ENCODE peak calls at places on chromosomes 1 and 21, in four cellular contexts. B, G, Z and W are unnamed samples.
A peak's percentile ranks its signal among the peaks of the same experiment; 100 is the strongest.

GRCh38 chr1:58437623-58438022 is 108.9 kb downstream of the OMA1 start:
- DNase-seq in B (no peak), G (no peak), Z (no peak), W (no peak)

GRCh38 chr21:33682992-33683627 is 40.8 kb downstream of the ITSN1 start:
- DNase-seq in B (peak; percentile 35), Z (peak; percentile 89), G (peak; percentile 3), W (peak; percentile 95)

GRCh38 chr1:50553921-50554320 is 130.7 kb upstream of the DMRTA2 start:
- DNase-seq in Z (no peak), G (no peak), B (no peak), W (peak; percentile 14)

GRCh38 chr1:186236921-186237320 is 138.1 kb downstream of the TPR start:
- DNase-seq in B (no peak), G (peak; percentile 62), Z (peak; percentile 68), W (peak; percentile 82)

GRCh38 chr1:180887841-180888240 is 24.9 kb upstream of the KIAA1614 start:
- DNase-seq in B (no peak), G (no peak), Z (no peak), W (no peak)

GRCh38 chr1:53341961-53342707 is 14.3 kb upstream of the LRP8 start:
- DNase-seq in G (no peak), B (no peak), Z (no peak), W (no peak)

GRCh38 chr21:33998809-33999208 is 74.6 kb upstream of the MRPS6 start:
- DNase-seq in B (no peak), Z (no peak), G (no peak), W (no peak)

GRCh38 chr1:60911980-60912692 is 170.2 kb upstream of the NFIA start:
- DNase-seq in G (no peak), B (no peak), Z (no peak), W (no peak)

GRCh38 chr1:150836129-150836773 is 28.2 kb upstream of the CTSK start:
- DNase-seq in G (no peak), Z (peak; percentile 28), B (no peak), W (peak; percentile 8)

GRCh38 chr1:159847231-159847630 is 15.2 kb downstream of the VSIG8 start:
- DNase-seq in Z (no peak), B (no peak), G (no peak), W (no peak)

GRCh38 chr1:62356257-62356835 is 37.1 kb upstream of the KANK4 start:
- DNase-seq in Z (peak; percentile 30), B (peak; percentile 7), G (peak; percentile 41), W (peak; percentile 79)

GRCh38 chr1:242477944-242478343 is 46.6 kb downstream of the PLD5 start:
- DNase-seq in Z (no peak), G (no peak), B (no peak), W (peak; percentile 3)

GRCh38 chr1:202149566-202149965 is 5.0 kb upstream of the ARL8A start:
- DNase-seq in B (no peak), G (no peak), Z (peak; percentile 42), W (no peak)

DNA sequence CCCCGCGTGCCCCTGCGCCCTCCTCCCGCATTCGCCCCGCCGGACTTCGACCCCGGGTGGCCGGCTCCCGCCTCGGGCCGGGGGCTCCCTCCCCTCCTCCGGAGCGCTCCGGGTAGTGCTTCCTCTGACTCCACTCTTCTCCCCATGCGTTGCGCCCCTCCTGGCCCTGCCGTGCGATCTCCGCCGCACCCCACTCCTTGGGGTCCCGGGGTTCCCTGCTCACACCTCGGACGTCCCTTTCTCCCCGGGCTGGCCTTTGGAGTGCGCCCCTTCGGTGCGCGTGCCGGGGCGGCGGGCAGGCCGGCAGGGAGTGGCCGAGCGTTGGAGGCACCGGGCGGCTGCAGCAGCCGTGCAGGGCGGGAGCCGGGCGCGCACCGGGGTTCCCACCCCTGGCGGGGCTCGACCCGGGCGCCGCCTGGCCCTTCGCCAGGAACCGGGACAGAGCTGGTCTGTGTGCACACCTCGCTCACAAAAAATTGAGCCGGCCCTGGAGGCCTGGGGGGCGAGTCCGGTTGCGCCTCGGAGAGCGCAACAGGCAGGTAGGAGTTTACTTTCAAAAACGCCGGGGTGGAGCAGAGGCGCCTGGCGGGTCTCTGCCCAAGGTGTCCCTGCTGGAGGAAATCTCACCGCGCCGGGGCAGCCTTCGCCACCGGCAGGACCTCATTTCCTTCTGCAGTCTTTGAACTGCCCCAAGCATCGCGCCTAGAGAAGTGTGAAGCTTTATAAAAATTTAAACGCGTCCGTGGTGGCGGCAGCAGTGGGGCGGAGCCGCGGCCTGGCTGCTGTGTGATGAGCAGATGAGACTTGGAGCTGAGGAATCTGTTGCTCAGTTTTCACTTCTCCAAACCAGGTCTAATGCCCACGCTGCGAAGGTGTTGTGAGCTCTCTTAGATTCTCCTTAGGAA is 650 bp downstream of the VANGL1 start:
- DNase-seq in Z (peak; percentile 37), B (peak; percentile 83), G (peak; percentile 32), W (peak; percentile 44)
- TF ChIP-seq CTCF in Z (no peak), B (no peak), G (peak; percentile 11), W (no peak)

GRCh38 chr1:102798718-102799117 is 309.6 kb downstream of the COL11A1 start:
- DNase-seq in B (no peak), G (no peak), Z (no peak), W (no peak)
- H3K4me3 ChIP-seq in B (no peak overlapping the region), G (no peak overlapping the region), Z (no peak overlapping the region), W (no peak overlapping the region)

DNA sequence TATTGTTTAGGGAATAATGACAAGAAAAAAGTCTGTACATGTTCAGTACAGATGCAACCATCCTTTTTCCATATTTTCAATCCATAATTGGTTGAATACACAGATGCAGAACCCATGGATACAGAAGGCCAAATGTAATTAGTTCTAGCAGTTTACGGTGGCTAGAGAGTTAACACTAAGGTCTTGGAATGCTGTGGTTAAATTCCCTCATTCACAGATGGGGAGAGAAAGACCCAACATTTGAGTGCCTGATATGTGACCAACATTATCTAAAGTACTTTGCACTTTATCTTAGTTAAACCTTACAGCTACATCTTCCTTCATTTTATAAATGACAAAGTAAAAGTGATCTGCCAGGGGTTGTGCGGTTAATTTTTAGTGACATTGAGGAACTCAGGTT is 5.3 kb downstream of the SCMH1 start:
- DNase-seq in Z (no peak), B (no peak), G (no peak), W (no peak)
- TF ChIP-seq CTCF in Z (no peak), B (no peak), G (no peak), W (no peak)

GRCh38 chr1:19447550-19447949 is 37.8 kb downstream of the CAPZB start:
- DNase-seq in G (no peak), Z (no peak), B (no peak), W (no peak)
- H3K4me3 ChIP-seq in G (no peak overlapping the region), Z (no peak overlapping the region), B (no peak overlapping the region), W (no peak overlapping the region)

GRCh38 chr1:213061263-213061662 is 10.2 kb downstream of the RPS6KC1 start:
- DNase-seq in Z (no peak), B (no peak), G (no peak), W (no peak)
- TF ChIP-seq CTCF in Z (no peak), B (peak; percentile 2), G (no peak), W (no peak)

DNA sequence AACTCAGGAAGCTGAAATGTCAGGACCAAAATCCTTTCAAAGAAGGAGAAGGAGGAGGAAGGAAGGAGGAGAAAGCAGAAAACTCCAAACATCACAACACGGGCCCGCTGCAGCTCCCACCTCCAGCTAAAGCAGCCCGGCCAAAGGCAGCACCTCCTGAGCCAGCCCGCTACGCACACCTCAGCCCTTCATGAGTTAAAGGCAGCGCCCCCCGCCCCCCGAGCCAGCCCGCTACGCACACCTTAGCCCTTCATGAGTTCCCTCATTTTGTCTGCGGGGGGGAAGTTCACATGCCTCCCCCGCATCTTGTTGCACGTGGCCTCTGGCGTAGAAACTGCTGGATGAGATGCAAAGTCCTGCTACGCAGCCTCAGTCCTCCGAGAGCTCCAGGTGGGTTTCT is 90.7 kb upstream of the ARHGEF16 start:
- DNase-seq in B (no peak), Z (no peak), G (no peak), W (no peak)
- H3K4me3 ChIP-seq in B (no peak overlapping the region), Z (no peak overlapping the region), G (no peak overlapping the region), W (no peak overlapping the region)

DNA sequence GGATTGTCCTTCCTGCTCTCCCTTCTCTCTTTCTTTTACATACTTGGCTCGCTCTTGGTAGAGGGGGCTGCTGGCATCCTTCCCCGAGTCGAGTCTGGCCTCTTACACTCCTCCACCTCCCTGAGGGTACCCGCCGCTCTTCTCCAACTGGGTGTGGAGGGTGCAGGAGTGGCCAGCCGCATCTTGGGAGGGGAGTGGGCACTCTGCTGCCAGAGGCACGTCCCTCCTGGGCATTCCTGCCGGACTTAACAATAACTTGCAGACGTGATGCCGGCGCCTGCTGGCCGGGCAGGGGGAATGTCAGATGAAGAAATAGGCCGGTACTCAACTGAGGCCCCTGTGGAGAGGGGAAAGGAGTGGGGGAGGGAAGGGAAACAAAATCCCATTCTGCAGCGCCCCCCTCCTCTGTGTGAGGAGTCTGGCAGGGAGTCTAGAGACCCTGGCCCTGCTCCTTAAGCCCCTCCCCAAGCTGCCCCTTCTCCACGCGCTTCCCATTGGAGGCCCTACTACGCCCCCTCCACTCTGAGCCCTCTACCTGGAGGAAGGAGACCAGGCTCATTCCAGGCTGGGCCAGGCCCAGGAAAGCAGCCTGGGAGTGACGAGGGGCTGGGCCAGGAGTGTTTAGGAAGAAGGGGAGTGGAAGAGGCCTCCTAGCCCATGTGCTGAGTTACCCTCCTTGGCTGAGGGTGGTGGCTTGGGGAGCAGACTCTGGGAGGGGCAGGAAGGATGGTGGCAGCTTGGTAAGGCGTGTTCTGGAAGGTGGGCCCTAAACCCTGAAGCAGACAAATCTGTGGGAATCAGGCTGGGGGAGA is 1.8 kb downstream of the ATP2B4 start:
- DNase-seq in B (no peak), Z (peak; percentile 78), G (no peak), W (peak; percentile 70)
- TF ChIP-seq CTCF in B (no peak), Z (peak; percentile 56), G (no peak), W (peak; percentile 41)

DNA sequence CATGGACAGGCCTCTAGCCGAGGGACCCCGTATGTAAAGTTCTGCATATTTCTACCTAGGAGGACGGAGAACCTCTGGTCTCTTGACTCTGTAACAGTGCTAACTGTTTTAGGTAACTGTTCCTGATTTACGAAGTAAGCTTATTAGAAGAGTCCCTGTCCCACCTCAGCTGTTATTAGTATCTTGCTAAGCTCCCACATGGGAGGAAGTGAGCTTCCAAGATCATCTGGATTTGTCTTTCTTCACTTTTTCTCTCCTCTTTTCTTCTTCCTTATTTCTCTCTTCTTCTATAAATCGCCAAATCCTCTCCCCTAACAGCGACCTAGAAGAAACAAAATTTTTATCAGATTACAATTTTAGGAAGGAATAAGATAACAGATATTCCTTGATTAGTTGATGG is 4.4 kb downstream of the CD53 start:
- DNase-seq in B (no peak), Z (no peak), G (no peak), W (no peak)
- H3K4me3 ChIP-seq in B (peak overlapping the region; percentile 82), Z (no peak overlapping the region), G (no peak overlapping the region), W (no peak overlapping the region)

DNA sequence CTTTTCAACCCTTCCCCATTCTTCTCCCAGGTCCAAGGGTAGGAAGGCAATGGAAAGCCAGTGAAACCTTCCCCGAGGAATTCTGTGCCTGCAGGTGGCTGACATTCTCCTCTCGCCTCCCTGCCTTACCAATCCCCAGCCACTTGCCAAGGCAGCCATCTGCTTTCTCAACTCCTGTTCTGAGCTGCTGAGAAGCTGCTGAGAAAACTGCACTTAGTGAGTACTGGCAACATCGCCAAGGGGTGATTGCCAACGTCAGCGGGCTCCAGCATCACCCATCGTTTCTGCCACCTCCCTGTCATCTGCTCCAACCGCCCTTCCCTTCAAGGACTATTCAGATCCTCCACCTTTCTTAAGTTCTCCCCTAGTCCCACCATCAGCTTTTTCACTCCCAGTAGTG is 106.0 kb downstream of the PTPRU start:
- DNase-seq in Z (no peak), G (no peak), B (no peak), W (no peak)
- TF ChIP-seq CTCF in Z (no peak), G (no peak), B (no peak), W (no peak)